ENCODE peak calls at places on chromosomes 13 and 19, in six cellular contexts. P is brain microvascular endothelial cell; J is spleen; S is CD4-positive, alpha-beta T cell; H is cardiac muscle cell; I is right atrium auricular region. G is an unnamed sample.

GRCh38 chr19:51687791-51688664 is 5.1 kb upstream of the SPACA6 start:
- DNase-seq in J (peak; percentile 77), I (peak; percentile 82), H (peak; percentile 63), P (peak; percentile 48), S (no peak), G (peak; percentile 31)

GRCh38 chr19:58059681-58060080 is 599 bp downstream of the ZNF135 start:
- DNase-seq in P (no peak), J (no peak), S (no peak), H (no peak), I (no peak), G (no peak)

GRCh38 chr19:16327911-16328823 is 3.5 kb downstream of the KLF2 start:
- DNase-seq in S (peak; percentile 49), P (no peak), I (peak; percentile 94), H (no peak), J (peak; percentile 91), G (no peak)

GRCh38 chr19:19654441-19654840 is 9.0 kb downstream of the ATP13A1 start:
- DNase-seq in I (no peak), J (peak; percentile 42), S (no peak), H (no peak), P (no peak), G (no peak)

GRCh38 chr19:48819366-48819816 is 8.6 kb upstream of the BCAT2 start:
- DNase-seq in S (no peak), H (no peak), P (no peak), I (peak; percentile 98), J (no peak), G (no peak)

GRCh38 chr13:36217456-36217855 is 3.1 kb upstream of the SOHLH2 start:
- DNase-seq in I (no peak), S (no peak), J (no peak), P (no peak), H (no peak), G (no peak)

GRCh38 chr19:741506-742131 is 9.3 kb upstream of the MISP start:
- DNase-seq in J (no peak), P (no peak), S (no peak), I (no peak), H (peak; percentile 33), G (no peak)

GRCh38 chr13:83753912-83754624 is 128.2 kb downstream of the SLITRK1 start:
- DNase-seq in S (no peak), P (peak; percentile 7), J (no peak), H (no peak), I (no peak), G (no peak)

GRCh38 chr13:113848431-113849260 is 15.2 kb downstream of the GAS6 start:
- DNase-seq in I (peak; percentile 42), S (no peak), J (no peak), H (no peak), P (no peak), G (no peak)

GRCh38 chr13:27012482-27013197 is 159.0 kb downstream of the USP12 start:
- DNase-seq in H (no peak), P (no peak), S (no peak), I (no peak), J (no peak), G (no peak)

GRCh38 chr13:36345438-36346221 is 564 bp downstream of the SPART start:
- DNase-seq in P (peak; percentile 86), H (peak; percentile 47), S (peak; percentile 21), I (peak; percentile 91), J (peak; percentile 85), G (peak; percentile 61)

GRCh38 chr19:58056861-58057260 is 2.2 kb upstream of the ZNF135 start:
- DNase-seq in J (no peak), I (no peak), H (no peak), P (no peak), S (no peak), G (no peak)

GRCh38 chr19:33644284-33644836 is 22.6 kb downstream of the CHST8 start:
- DNase-seq in P (no peak), I (no peak), J (peak; percentile 21), S (no peak), H (no peak), G (no peak)

GRCh38 chr13:109151696-109152095 is 522.3 kb downstream of the MYO16 start:
- DNase-seq in H (no peak), J (no peak), S (no peak), I (no peak), P (peak; percentile 46), G (no peak)

GRCh38 chr19:50514346-50515167 is 844 bp upstream of the ASPDH start:
- DNase-seq in H (peak; percentile 28), S (no peak), P (no peak), J (peak; percentile 74), I (no peak), G (peak; percentile 56)

GRCh38 chr19:58585442-58586130 is 12.5 kb upstream of the MZF1 start:
- DNase-seq in P (no peak), J (no peak), I (no peak), S (no peak), H (no peak), G (no peak)

GRCh38 chr13:99959538-99960230 is 11.9 kb downstream of the ZIC5 start:
- DNase-seq in I (no peak), J (no peak), P (no peak), S (no peak), H (peak; percentile 9), G (no peak)

GRCh38 chr13:88294368-88294767 is 623.2 kb downstream of the SLITRK5 start:
- DNase-seq in J (no peak), P (no peak), S (no peak), I (no peak), H (no peak), G (no peak)
- H3K27ac ChIP-seq in J (no peak overlapping the region), P (no peak overlapping the region), S (no peak overlapping the region), I (no peak overlapping the region), H (no peak overlapping the region), G (no peak overlapping the region)

GRCh38 chr19:5194641-5195040 is 146.0 kb downstream of the PTPRS start:
- DNase-seq in J (no peak), P (no peak), S (no peak), H (no peak), I (no peak), G (no peak)

GRCh38 chr19:5191091-5191490 is 149.5 kb downstream of the PTPRS start:
- DNase-seq in J (no peak), S (no peak), P (no peak), H (no peak), I (no peak), G (no peak)

GRCh38 chr19:5192568-5192967 is 148.0 kb downstream of the PTPRS start:
- DNase-seq in S (no peak), P (no peak), H (no peak), I (no peak), J (no peak), G (no peak)

GRCh38 chr19:5196832-5197231 is 143.8 kb downstream of the PTPRS start:
- DNase-seq in P (no peak), H (no peak), J (no peak), I (no peak), S (no peak), G (no peak)

DNA sequence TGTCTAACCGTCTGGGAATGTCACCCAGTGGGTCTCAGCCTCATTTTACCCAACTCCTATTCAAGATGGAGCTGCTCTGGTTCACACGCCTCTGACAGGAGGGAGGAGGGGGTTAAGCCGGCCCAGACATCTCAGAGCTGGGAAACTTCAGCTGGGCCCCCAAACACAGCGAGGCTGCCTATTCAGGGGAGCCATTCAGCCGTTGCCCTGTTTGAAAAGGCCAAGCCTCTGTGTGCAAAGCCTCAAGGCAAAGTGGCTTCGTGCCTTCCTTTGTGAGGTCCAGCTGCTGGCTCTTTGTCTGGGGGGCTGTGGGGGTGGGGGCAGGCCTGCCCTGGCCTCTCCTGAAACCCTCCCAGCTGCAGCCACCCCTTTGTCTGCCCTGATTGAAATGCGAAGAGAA is 147.4 kb downstream of the PTPRS start:
- DNase-seq in P (no peak), S (no peak), H (no peak), I (no peak), J (no peak), G (no peak)
- H3K27ac ChIP-seq in P (no peak overlapping the region), S (no peak overlapping the region), H (no peak overlapping the region), I (no peak overlapping the region), J (no peak overlapping the region), G (no peak overlapping the region)

GRCh38 chr19:35225951-35226350 is 2.6 kb downstream of the FAM187B start:
- DNase-seq in P (no peak), I (peak; percentile 46), H (no peak), S (no peak), J (no peak), G (no peak)

GRCh38 chr19:35229601-35230000 is 1.1 kb upstream of the FAM187B start:
- DNase-seq in S (no peak), J (no peak), P (no peak), I (peak; percentile 21), H (no peak), G (no peak)

GRCh38 chr19:35224681-35225604 is 3.6 kb downstream of the FAM187B start:
- DNase-seq in P (no peak), I (peak; percentile 43), J (peak; percentile 76), H (no peak), S (no peak), G (no peak)

GRCh38 chr19:35226748-35227147 is 1.8 kb downstream of the FAM187B start:
- DNase-seq in J (no peak), I (peak; percentile 9), P (no peak), S (no peak), H (no peak), G (no peak)

DNA sequence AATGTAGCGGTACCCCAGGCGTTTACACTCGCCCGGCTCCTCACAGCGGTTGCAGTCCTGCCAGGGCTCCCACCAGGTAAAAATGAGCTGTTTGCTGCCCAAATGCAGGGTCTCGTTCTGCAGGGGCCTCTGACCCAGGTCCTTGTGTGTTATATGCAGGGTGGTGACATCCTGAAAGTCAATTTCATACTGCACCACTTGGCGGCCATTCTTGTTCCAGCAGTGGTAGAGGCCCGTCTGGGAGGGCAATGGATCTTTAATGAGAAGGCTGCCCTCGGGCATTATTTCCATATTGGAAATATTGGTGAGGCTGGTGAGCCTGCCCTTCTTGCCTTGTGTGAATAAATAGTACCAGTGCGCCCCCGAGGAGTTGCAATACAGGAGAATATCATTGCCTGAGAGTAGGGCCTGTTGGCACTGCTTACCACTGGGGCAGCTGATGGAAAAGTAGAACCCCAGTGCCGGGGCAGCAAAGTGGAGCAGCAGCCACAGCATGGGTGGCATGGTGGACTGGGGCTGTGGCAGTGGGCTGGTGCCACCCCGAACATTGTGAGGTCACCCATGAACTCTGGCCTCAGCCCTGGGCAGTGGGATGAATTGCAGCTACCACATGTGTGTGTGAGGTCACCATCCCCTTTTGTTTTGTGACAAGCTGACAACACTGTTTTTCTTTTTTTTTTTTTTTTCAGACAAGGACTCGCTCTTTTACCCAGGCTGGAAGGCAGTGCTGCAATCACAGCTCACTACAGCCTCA is at the start of gene FAM187B:
- DNase-seq in P (no peak), J (no peak), I (peak; percentile 34), S (no peak), H (no peak), G (no peak)
- H3K27ac ChIP-seq in P (no peak within 1 kb of the TSS), J (no peak within 1 kb of the TSS), I (no peak within 1 kb of the TSS), S (no peak within 1 kb of the TSS), H (no peak within 1 kb of the TSS), G (peak within 1 kb of the TSS; percentile 36)

GRCh38 chr13:74206061-74206561 is 71.9 kb upstream of the KLF12 start:
- DNase-seq in H (no peak), I (no peak), S (no peak), P (peak; percentile 84), J (no peak), G (no peak)

GRCh38 chr13:74214321-74214720 is 80.1 kb upstream of the KLF12 start:
- DNase-seq in I (no peak), S (no peak), P (no peak), J (no peak), H (no peak), G (no peak)

GRCh38 chr13:74215420-74215819 is 81.2 kb upstream of the KLF12 start:
- DNase-seq in H (no peak), S (no peak), I (no peak), J (no peak), P (no peak), G (no peak)

GRCh38 chr13:74206855-74207254 is 72.7 kb upstream of the KLF12 start:
- DNase-seq in J (no peak), I (no peak), S (no peak), H (no peak), P (no peak), G (no peak)

GRCh38 chr13:74210693-74211393 is 76.6 kb upstream of the KLF12 start:
- DNase-seq in J (no peak), S (no peak), I (peak; percentile 67), H (peak; percentile 35), P (peak; percentile 98), G (no peak)
- H3K27ac ChIP-seq in J (no peak overlapping the region), S (no peak overlapping the region), I (peak overlapping the region; percentile 67), H (no peak overlapping the region), P (peak overlapping the region; percentile 99), G (no peak overlapping the region)

G was measured in substantia nigra.